ENCODE peak calls at places on chromosome 1, in five cellular contexts. S, L, X, N and W are unnamed samples.

GRCh38 chr1:232634086-232634485 is 4.2 kb upstream of the SIPA1L2 start:
- DNase-seq in S (no peak), L (no peak), N (no peak), X (no peak), W (no peak)

GRCh38 chr1:111030590-111030989 is 66.9 kb upstream of the LRIF1 start:
- DNase-seq in S (no peak), L (peak), X (no peak), N (peak), W (no peak)

GRCh38 chr1:154974808-154975408 is 427 bp downstream of the CKS1B start:
- DNase-seq in X (peak), S (peak), N (peak), L (peak), W (peak)

GRCh38 chr1:168531605-168532345 is 12.0 kb downstream of the XCL2 start:
- DNase-seq in L (no peak), N (no peak), S (no peak), X (no peak), W (no peak)

GRCh38 chr1:230308039-230308438 is 118.1 kb downstream of the PGBD5 start:
- DNase-seq in S (no peak), L (no peak), N (no peak), X (peak), W (no peak)

GRCh38 chr1:171213559-171214454 is 28.7 kb downstream of the FMO2 start:
- DNase-seq in S (no peak), N (no peak), L (no peak), X (no peak), W (no peak)

GRCh38 chr1:101039245-101039644 is 13.7 kb upstream of the DPH5 start:
- DNase-seq in N (no peak), L (no peak), S (no peak), X (no peak), W (no peak)

GRCh38 chr1:27789511-27790154 is 16.6 kb downstream of the STX12 start:
- DNase-seq in L (no peak), X (no peak), S (no peak), N (no peak), W (no peak)

GRCh38 chr1:202207292-202207691 is 13.7 kb downstream of the LGR6 start:
- DNase-seq in N (no peak), L (no peak), X (no peak), S (peak), W (no peak)

GRCh38 chr1:87144981-87145380 is 183.7 kb upstream of the LMO4 start:
- DNase-seq in S (no peak), L (no peak), N (no peak), X (no peak), W (no peak)

GRCh38 chr1:44305962-44306422 is 49.1 kb downstream of the ERI3 start:
- DNase-seq in S (peak), L (no peak), X (no peak), N (no peak), W (no peak)

GRCh38 chr1:55378582-55378981 is 163.4 kb upstream of the USP24 start:
- DNase-seq in L (no peak), N (no peak), S (no peak), X (peak), W (no peak)

GRCh38 chr1:82062206-82062605 is 261.5 kb downstream of the ADGRL2 start:
- DNase-seq in L (no peak), X (no peak), N (no peak), S (no peak), W (no peak)

GRCh38 chr1:162548170-162548569 is 13.4 kb upstream of the UAP1 start:
- DNase-seq in L (no peak), S (no peak), X (no peak), N (no peak), W (no peak)

GRCh38 chr1:165367375-165367993 is 11.0 kb upstream of the LMX1A start:
- DNase-seq in X (peak), L (peak), N (peak), S (no peak), W (peak)

GRCh38 chr1:201551877-201552731 is 13.2 kb downstream of the NAV1 start:
- DNase-seq in N (no peak), X (no peak), L (no peak), S (no peak), W (no peak)

GRCh38 chr1:61869691-61870109 is 127.4 kb downstream of the PATJ start:
- DNase-seq in L (no peak), X (no peak), N (no peak), S (no peak), W (no peak)

GRCh38 chr1:172663726-172664125 is 4.8 kb downstream of the FASLG start:
- DNase-seq in N (no peak), X (no peak), S (no peak), L (no peak), W (no peak)

GRCh38 chr1:145891143-145891542 is 5.5 kb upstream of the ANKRD35 start:
- DNase-seq in L (no peak), X (no peak), N (no peak), S (no peak), W (no peak)

GRCh38 chr1:201419737-201420607 is 1.6 kb downstream of the TNNI1 start:
- DNase-seq in N (no peak), X (no peak), L (no peak), S (no peak), W (no peak)

GRCh38 chr1:187264995-187265602 is 436.4 kb downstream of the PLA2G4A start:
- DNase-seq in L (no peak), S (peak), N (no peak), X (peak), W (no peak)